ENCODE peak calls at places on chromosomes 7 and 10, in seven cellular contexts. M is GM03348, H is HT1080, Q is cardiac fibroblast, I is neuronal stem cell, D is immature natural killer cell, S is HS-5. X is an unnamed sample.

GRCh38 chr7:149716932-149717307 is 56.5 kb downstream of the ZNF467 start:
- DNase-seq in M (no peak), H (no peak), Q (no peak), I (no peak), D (no peak), S (no peak), X (no peak)

GRCh38 chr7:99244942-99245341 is 27.7 kb upstream of the MYH16 start:
- DNase-seq in M (peak), H (peak), Q (no peak), I (no peak), D (no peak), S (no peak), X (peak)

GRCh38 chr10:116658152-116658551 is 37.4 kb downstream of the PNLIPRP2 start:
- DNase-seq in M (no peak), H (no peak), Q (no peak), I (no peak), D (no peak), S (no peak), X (no peak)

GRCh38 chr7:139821349-139822115 is 7.5 kb upstream of the TBXAS1 start:
- DNase-seq in M (no peak), H (no peak), Q (no peak), I (no peak), D (no peak), S (no peak), X (no peak)

GRCh38 chr10:97915761-97916160 is 66.1 kb downstream of the GOLGA7B start:
- DNase-seq in M (no peak), H (no peak), Q (no peak), I (no peak), D (no peak), S (no peak), X (no peak)

GRCh38 chr7:98000356-98000755 is 10.4 kb upstream of the OCM2 start:
- DNase-seq in M (no peak), H (no peak), Q (no peak), I (no peak), D (no peak), S (no peak), X (no peak)

GRCh38 chr7:81079736-81080135 is 160.9 kb upstream of the SEMA3C start:
- DNase-seq in M (no peak), H (no peak), Q (peak), I (no peak), D (no peak), S (no peak), X (no peak)

GRCh38 chr10:29471483-29471859 is 163.3 kb downstream of the SVIL start:
- DNase-seq in M (peak), H (peak), Q (peak), I (no peak), D (no peak), S (peak), X (peak)

GRCh38 chr7:27098493-27099223 is 2.9 kb upstream of the HOXA1 start:
- DNase-seq in M (peak), H (no peak), Q (no peak), I (peak), D (no peak), S (no peak), X (peak)

GRCh38 chr7:152543801-152544200 is 108.0 kb upstream of the KMT2C start:
- DNase-seq in M (no peak), H (no peak), Q (no peak), I (no peak), D (no peak), S (no peak), X (no peak)

GRCh38 chr10:59372543-59372942 is 10.2 kb upstream of the FAM13C start:
- DNase-seq in M (peak), H (no peak), Q (peak), I (no peak), D (no peak), S (no peak), X (no peak)

GRCh38 chr10:13317474-13317873 is 17.6 kb upstream of the PHYH start:
- DNase-seq in M (no peak), H (no peak), Q (peak), I (no peak), D (no peak), S (no peak), X (no peak)

GRCh38 chr7:2355079-2356008 is 717 bp downstream of the EIF3B start:
- DNase-seq in M (peak), H (no peak), Q (no peak), I (no peak), D (peak), S (no peak), X (peak)

GRCh38 chr10:4186849-4187248 is 401.8 kb upstream of the KLF6 start:
- DNase-seq in M (no peak), H (no peak), Q (no peak), I (no peak), D (no peak), S (no peak), X (no peak)

GRCh38 chr10:131577178-131577555 is 265.6 kb upstream of the TCERG1L start:
- DNase-seq in M (no peak), H (no peak), Q (no peak), I (no peak), D (no peak), S (no peak), X (no peak)

GRCh38 chr10:102601639-102602038 is 42.6 kb upstream of the TRIM8 start:
- DNase-seq in M (no peak), H (no peak), Q (no peak), I (no peak), D (no peak), S (no peak), X (no peak)

X was measured in myocyte.